ENCODE peak calls at places on chromosome 13, in nine cellular contexts. O, Z, T, S, J, I, K, A and F are unnamed samples.

GRCh38 chr13:52644108-52644507 is 1.9 kb downstream of the HNRNPA1L2 start:
- DNase-seq in O (no peak), Z (no peak), T (peak), S (no peak), J (peak), I (no peak), K (no peak), A (no peak), F (no peak)

GRCh38 chr13:61756031-61756430 is 340.4 kb upstream of the PCDH20 start:
- DNase-seq in O (no peak), Z (no peak), T (no peak), S (no peak), J (no peak), I (no peak), K (no peak), A (no peak), F (no peak)

GRCh38 chr13:74891610-74892009 is 590.4 kb downstream of the TBC1D4 start:
- DNase-seq in O (no peak), Z (no peak), T (no peak), S (no peak), J (peak), I (no peak), K (no peak), A (no peak), F (no peak)

GRCh38 chr13:66586489-66586888 is 643.6 kb downstream of the PCDH9 start:
- DNase-seq in O (no peak), Z (no peak), T (no peak), S (no peak), J (peak), I (no peak), K (no peak), A (no peak), F (no peak)

GRCh38 chr13:32261567-32261966 is 53.6 kb downstream of the ZAR1L start:
- DNase-seq in O (no peak), Z (peak), T (no peak), S (no peak), J (peak), I (peak), K (no peak), A (peak), F (peak)

GRCh38 chr13:28530729-28531194 is 35.8 kb upstream of the FLT1 start:
- DNase-seq in O (no peak), Z (peak), T (no peak), S (no peak), J (peak), I (no peak), K (no peak), A (no peak), F (no peak)

GRCh38 chr13:36026556-36026955 is 104.6 kb downstream of the DCLK1 start:
- DNase-seq in O (no peak), Z (no peak), T (no peak), S (no peak), J (no peak), I (no peak), K (no peak), A (no peak), F (no peak)

GRCh38 chr13:114228176-114228575 is 6.5 kb upstream of the CDC16 start:
- DNase-seq in O (no peak), Z (no peak), T (no peak), S (no peak), J (no peak), I (no peak), K (no peak), A (no peak), F (no peak)

GRCh38 chr13:96112936-96113335 is 23.0 kb downstream of the HS6ST3 start:
- DNase-seq in O (no peak), Z (no peak), T (no peak), S (no peak), J (no peak), I (no peak), K (no peak), A (no peak), F (no peak)

GRCh38 chr13:77740931-77741586 is 43.6 kb downstream of the SLAIN1 start:
- DNase-seq in O (no peak), Z (no peak), T (no peak), S (no peak), J (no peak), I (no peak), K (no peak), A (no peak), F (no peak)

GRCh38 chr13:67351915-67352314 is 121.8 kb upstream of the PCDH9 start:
- DNase-seq in O (no peak), Z (no peak), T (no peak), S (no peak), J (peak), I (no peak), K (no peak), A (no peak), F (no peak)

GRCh38 chr13:40475617-40476016 is 190.8 kb downstream of the FOXO1 start:
- DNase-seq in O (no peak), Z (no peak), T (no peak), S (no peak), J (no peak), I (no peak), K (no peak), A (no peak), F (no peak)

GRCh38 chr13:27481766-27482165 is 31.4 kb upstream of the MTIF3 start:
- DNase-seq in O (peak), Z (peak), T (peak), S (no peak), J (peak), I (no peak), K (no peak), A (peak), F (peak)

GRCh38 chr13:112943309-112944125 is 25.5 kb upstream of the MCF2L start:
- DNase-seq in O (peak), Z (peak), T (peak), S (no peak), J (peak), I (no peak), K (no peak), A (peak), F (peak)

GRCh38 chr13:34391071-34391470 is 551.0 kb upstream of the NBEA start:
- DNase-seq in O (no peak), Z (no peak), T (no peak), S (no peak), J (no peak), I (no peak), K (no peak), A (no peak), F (no peak)

GRCh38 chr13:99176309-99177276 is 24.1 kb upstream of the UBAC2 start:
- DNase-seq in O (peak), Z (peak), T (peak), S (no peak), J (peak), I (no peak), K (peak), A (peak), F (peak)

GRCh38 chr13:45827318-45827717 is 24.2 kb downstream of the SIAH3 start:
- DNase-seq in O (no peak), Z (no peak), T (no peak), S (no peak), J (no peak), I (no peak), K (no peak), A (no peak), F (no peak)

GRCh38 chr13:100941377-100941776 is 266.8 kb upstream of the TMTC4 start:
- DNase-seq in O (no peak), Z (peak), T (no peak), S (no peak), J (no peak), I (no peak), K (no peak), A (no peak), F (no peak)

GRCh38 chr13:90547272-90547790 is 800.2 kb upstream of the MIR17HG start:
- DNase-seq in O (no peak), Z (no peak), T (no peak), S (no peak), J (no peak), I (no peak), K (no peak), A (no peak), F (no peak)

GRCh38 chr13:30739646-30740642 is 4.6 kb downstream of the ALOX5AP start:
- DNase-seq in O (peak), Z (peak), T (no peak), S (no peak), J (peak), I (no peak), K (no peak), A (no peak), F (no peak)

GRCh38 chr13:74017301-74018092 is 116.7 kb downstream of the KLF12 start:
- DNase-seq in O (no peak), Z (no peak), T (no peak), S (no peak), J (no peak), I (no peak), K (no peak), A (no peak), F (no peak)

GRCh38 chr13:43058836-43059235 is 35.5 kb downstream of the DNAJC15 start:
- DNase-seq in O (no peak), Z (no peak), T (no peak), S (no peak), J (peak), I (no peak), K (no peak), A (no peak), F (no peak)

GRCh38 chr13:111911141-111911720 is 155.7 kb upstream of the SOX1 start:
- DNase-seq in O (no peak), Z (no peak), T (no peak), S (no peak), J (no peak), I (no peak), K (peak), A (no peak), F (no peak)

GRCh38 chr13:100707818-100708740 is 33.5 kb upstream of the TMTC4 start:
- DNase-seq in O (no peak), Z (no peak), T (no peak), S (no peak), J (no peak), I (no peak), K (no peak), A (no peak), F (no peak)

GRCh38 chr13:24261566-24261965 is 47.8 kb upstream of the C1QTNF9 start:
- DNase-seq in O (no peak), Z (no peak), T (no peak), S (no peak), J (peak), I (no peak), K (no peak), A (no peak), F (no peak)

GRCh38 chr13:113437408-113438010 is 15.8 kb downstream of the ADPRHL1 start:
- DNase-seq in O (no peak), Z (no peak), T (no peak), S (no peak), J (no peak), I (no peak), K (no peak), A (no peak), F (no peak)

GRCh38 chr13:19587635-19588300 is 26.4 kb upstream of the TPTE2 start:
- DNase-seq in O (no peak), Z (peak), T (no peak), S (no peak), J (peak), I (no peak), K (no peak), A (no peak), F (no peak)

GRCh38 chr13:112103260-112103843 is 36.4 kb downstream of the SOX1 start:
- DNase-seq in O (no peak), Z (no peak), T (no peak), S (no peak), J (no peak), I (no peak), K (peak), A (no peak), F (no peak)

GRCh38 chr13:77896536-77896935 is 22.1 kb downstream of the EDNRB start:
- DNase-seq in O (no peak), Z (peak), T (no peak), S (no peak), J (peak), I (no peak), K (no peak), A (no peak), F (no peak)

GRCh38 chr13:110306340-110306959 is 507 bp downstream of the COL4A1 start:
- DNase-seq in O (no peak), Z (peak), T (peak), S (no peak), J (peak), I (no peak), K (no peak), A (no peak), F (no peak)

GRCh38 chr13:109809216-109809890 is 23.0 kb upstream of the IRS2 start:
- DNase-seq in O (no peak), Z (no peak), T (no peak), S (no peak), J (no peak), I (no peak), K (peak), A (no peak), F (no peak)

GRCh38 chr13:102599451-102600012 is 2.7 kb downstream of the TPP2 start:
- DNase-seq in O (peak), Z (no peak), T (no peak), S (no peak), J (no peak), I (no peak), K (no peak), A (no peak), F (no peak)

GRCh38 chr13:44389856-44390255 is 16.2 kb downstream of the SERP2 start:
- DNase-seq in O (no peak), Z (no peak), T (no peak), S (no peak), J (no peak), I (no peak), K (no peak), A (no peak), F (no peak)

GRCh38 chr13:50893211-50893852 is 16.3 kb upstream of the RNASEH2B start:
- DNase-seq in O (no peak), Z (peak), T (no peak), S (no peak), J (peak), I (no peak), K (no peak), A (no peak), F (no peak)

GRCh38 chr13:52809310-52809769 is 39.1 kb downstream of the PCDH8 start:
- DNase-seq in O (peak), Z (peak), T (peak), S (no peak), J (peak), I (no peak), K (no peak), A (peak), F (peak)

GRCh38 chr13:51000576-51001260 is 91.1 kb downstream of the RNASEH2B start:
- DNase-seq in O (no peak), Z (peak), T (peak), S (peak), J (peak), I (no peak), K (peak), A (no peak), F (peak)

GRCh38 chr13:97074618-97075017 is 80.3 kb upstream of the OXGR1 start:
- DNase-seq in O (no peak), Z (no peak), T (no peak), S (no peak), J (no peak), I (no peak), K (no peak), A (no peak), F (no peak)

GRCh38 chr13:22198656-22199217 is 527.9 kb downstream of the FGF9 start:
- DNase-seq in O (no peak), Z (no peak), T (no peak), S (no peak), J (no peak), I (no peak), K (peak), A (no peak), F (no peak)

GRCh38 chr13:22194106-22194810 is 523.4 kb downstream of the FGF9 start:
- DNase-seq in O (no peak), Z (no peak), T (no peak), S (no peak), J (no peak), I (no peak), K (peak), A (no peak), F (no peak)

GRCh38 chr13:22198001-22198400 is 527.1 kb downstream of the FGF9 start:
- DNase-seq in O (no peak), Z (no peak), T (no peak), S (no peak), J (no peak), I (no peak), K (peak), A (peak), F (peak)

GRCh38 chr13:22195726-22196125 is 524.9 kb downstream of the FGF9 start:
- DNase-seq in O (no peak), Z (no peak), T (no peak), S (no peak), J (no peak), I (no peak), K (peak), A (no peak), F (no peak)

GRCh38 chr13:22196777-22197176 is 525.9 kb downstream of the FGF9 start:
- DNase-seq in O (no peak), Z (no peak), T (no peak), S (no peak), J (no peak), I (no peak), K (peak), A (no peak), F (no peak)
- TF ChIP-seq CTCF in O (no peak), Z (no peak), T (no peak), S (no peak), J (no peak), I (no peak), K (no peak), A (no peak), F (no peak)

GRCh38 chr13:68923995-68924394 is 1183.6 kb upstream of the ATXN8OS start:
- DNase-seq in O (no peak), Z (no peak), T (no peak), S (no peak), J (no peak), I (no peak), K (no peak), A (no peak), F (no peak)

GRCh38 chr13:68929055-68929454 is 1178.6 kb upstream of the ATXN8OS start:
- DNase-seq in O (no peak), Z (no peak), T (no peak), S (no peak), J (no peak), I (no peak), K (no peak), A (no peak), F (no peak)

GRCh38 chr13:68927387-68928026 is 1180.1 kb upstream of the ATXN8OS start:
- DNase-seq in O (no peak), Z (peak), T (peak), S (no peak), J (no peak), I (no peak), K (no peak), A (no peak), F (peak)
- TF ChIP-seq CTCF in O (no peak), Z (peak), T (peak), S (no peak), J (no peak), I (no peak), K (no peak), A (no peak), F (no peak)

DNA sequence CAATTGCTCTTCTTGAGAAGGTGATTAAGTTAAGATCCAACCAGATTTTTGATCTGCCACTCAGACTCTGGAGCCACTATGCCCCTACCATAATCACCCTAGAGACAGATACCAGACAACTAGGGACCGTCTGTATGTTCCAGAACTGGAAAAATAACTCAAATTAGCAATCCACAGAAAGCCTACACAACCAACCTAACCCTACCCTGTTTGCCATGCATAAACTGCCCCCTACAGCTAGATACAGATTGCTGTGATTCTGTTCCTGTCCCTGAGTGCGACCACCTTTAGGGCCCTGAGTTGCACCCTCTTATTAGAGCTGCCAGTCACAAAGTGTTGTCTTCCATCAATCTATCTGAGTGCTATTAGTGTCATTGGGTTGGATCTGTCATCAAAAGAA is 929.8 kb upstream of the SLITRK1 start:
- DNase-seq in O (no peak), Z (no peak), T (no peak), S (no peak), J (no peak), I (no peak), K (no peak), A (no peak), F (no peak)
- TF ChIP-seq CTCF in O (no peak), Z (no peak), T (no peak), S (no peak), J (no peak), I (no peak), K (no peak), A (no peak), F (no peak)

GRCh38 chr13:38685974-38686571 is 804 bp upstream of the FREM2 start:
- DNase-seq in O (no peak), Z (peak), T (peak), S (no peak), J (no peak), I (no peak), K (no peak), A (peak), F (no peak)
- TF ChIP-seq CTCF in O (no peak), Z (peak), T (peak), S (peak), J (no peak), I (no peak), K (peak), A (no peak), F (peak)